ENCODE peak calls at places on chromosomes 2 and 18, in nine cellular contexts. O, U, T, H, K, R, P, N and X are unnamed samples.

GRCh38 chr2:71901466-71901865 is 246.2 kb downstream of the CYP26B1 start:
- DNase-seq in U (no peak), P (no peak), N (no peak), H (no peak), R (no peak), O (no peak), K (no peak), T (no peak), X (no peak)

GRCh38 chr18:49652841-49653240 is 91.0 kb downstream of the LIPG start:
- DNase-seq in T (no peak), H (no peak), K (peak; percentile 40), R (no peak), O (no peak), N (peak; percentile 42), U (no peak), P (no peak), X (peak; percentile 87)

GRCh38 chr18:58247363-58247834 is 203.4 kb downstream of the NEDD4L start:
- DNase-seq in P (no peak), U (no peak), R (peak; percentile 53), K (peak; percentile 53), O (no peak), H (no peak), T (no peak), N (no peak), X (no peak)

GRCh38 chr2:177445223-177445622 is 52.6 kb downstream of the AGPS start:
- DNase-seq in P (no peak), K (no peak), N (no peak), T (no peak), O (no peak), H (no peak), R (no peak), U (no peak), X (no peak)

GRCh38 chr2:176544579-176545365 is 275.5 kb downstream of the MTX2 start:
- DNase-seq in O (no peak), K (peak; percentile 45), P (no peak), T (no peak), R (no peak), U (no peak), H (no peak), N (no peak), X (no peak)

GRCh38 chr2:175282300-175282699 is 100.8 kb upstream of the ATP5MC3 start:
- DNase-seq in R (no peak), N (no peak), O (no peak), K (peak; percentile 65), H (no peak), P (no peak), T (no peak), U (no peak), X (no peak)

GRCh38 chr2:134021830-134022524 is 231.9 kb upstream of the MGAT5 start:
- DNase-seq in K (no peak), U (no peak), O (no peak), T (no peak), N (no peak), P (no peak), R (no peak), H (no peak), X (no peak)

GRCh38 chr2:29165362-29166236 is 50.4 kb downstream of the CLIP4 start:
- DNase-seq in P (no peak), R (no peak), U (no peak), O (peak; percentile 13), N (no peak), K (peak; percentile 54), T (no peak), H (no peak), X (no peak)

GRCh38 chr2:237873961-237874551 is 14.6 kb downstream of the RAMP1 start:
- DNase-seq in N (peak; percentile 63), P (peak; percentile 25), K (no peak), T (no peak), R (no peak), U (no peak), H (no peak), O (no peak), X (no peak)

GRCh38 chr2:60551241-60552095 is 2.0 kb downstream of the BCL11A start:
- DNase-seq in O (peak; percentile 53), U (no peak), R (no peak), N (peak; percentile 86), P (no peak), H (no peak), T (no peak), K (peak; percentile 70), X (peak; percentile 52)

GRCh38 chr2:150517951-150518680 is 30.6 kb upstream of the RND3 start:
- DNase-seq in R (no peak), K (peak; percentile 55), O (no peak), U (no peak), T (no peak), P (no peak), N (no peak), H (no peak), X (no peak)

GRCh38 chr2:223865907-223866508 is 28.6 kb upstream of the AP1S3 start:
- DNase-seq in T (no peak), N (no peak), H (no peak), U (no peak), P (no peak), O (no peak), K (no peak), R (no peak), X (no peak)

GRCh38 chr2:185700883-185701282 is 37.7 kb upstream of the FSIP2 start:
- DNase-seq in O (no peak), R (no peak), H (no peak), K (no peak), N (no peak), T (no peak), P (no peak), U (no peak), X (no peak)

GRCh38 chr2:176174850-176175728 is 13.4 kb upstream of the HOXD1 start:
- DNase-seq in R (no peak), P (peak; percentile 71), H (no peak), K (no peak), T (no peak), N (no peak), O (no peak), U (no peak), X (peak; percentile 77)

GRCh38 chr2:234976479-234977227 is 24.8 kb downstream of the SH3BP4 start:
- DNase-seq in T (no peak), R (no peak), P (no peak), U (no peak), N (no peak), K (no peak), H (no peak), O (no peak), X (no peak)
- H3K4me1 ChIP-seq in T (peaks cover 33% of the 10 kb centered on the region), R (peaks cover 60% of the 10 kb centered on the region), P (peaks cover 9% of the 10 kb centered on the region), U (peaks cover 19% of the 10 kb centered on the region), N (peaks cover 19% of the 10 kb centered on the region), K (peaks cover 30% of the 10 kb centered on the region), H (peaks cover 77% of the 10 kb centered on the region), O (peaks cover 46% of the 10 kb centered on the region), X (peaks cover 71% of the 10 kb centered on the region)

DNA sequence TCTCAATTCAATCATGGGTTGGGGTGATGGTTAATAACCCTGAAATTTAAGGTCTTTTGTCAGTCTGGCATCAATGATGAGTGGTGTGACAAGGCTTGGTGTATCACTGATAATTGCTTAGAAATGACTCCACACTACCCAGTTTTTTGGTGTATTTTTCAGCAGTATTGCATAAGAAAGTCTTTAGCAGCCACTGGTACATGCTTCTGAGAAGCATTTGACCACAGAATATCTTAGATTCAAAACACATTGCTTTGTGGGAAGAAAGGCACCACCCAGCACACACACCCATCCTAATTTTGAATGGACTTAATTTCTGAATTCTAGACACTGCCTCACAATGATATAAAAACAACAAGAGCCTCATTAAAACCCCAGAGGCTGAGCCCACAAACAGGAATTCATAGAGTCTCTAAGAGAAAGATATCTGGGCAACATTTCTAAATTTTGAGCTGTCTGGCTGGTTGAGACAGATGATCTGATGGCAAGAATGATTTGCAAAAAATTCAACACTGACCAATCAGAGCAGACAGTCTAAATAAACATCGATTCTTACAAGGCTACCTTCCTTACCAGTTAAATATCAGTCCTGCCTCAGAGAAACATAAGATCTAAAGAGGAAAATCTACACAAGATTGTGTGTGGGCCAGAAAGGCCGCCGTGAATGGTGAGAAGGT is 114.7 kb upstream of the CYP1B1 start:
- DNase-seq in H (no peak), K (peak; percentile 88), U (no peak), O (no peak), N (no peak), R (no peak), P (no peak), T (no peak), X (no peak)
- H3K27ac ChIP-seq in H (peak overlapping the region; percentile 61), K (no peak overlapping the region), U (no peak overlapping the region), O (no peak overlapping the region), N (peak overlapping the region; percentile 10), R (peak overlapping the region; percentile 62), P (peak overlapping the region; percentile 95), T (no peak overlapping the region), X (no peak overlapping the region)

GRCh38 chr2:115654362-115654761 is 1211.9 kb downstream of the DPP10 start:
- DNase-seq in R (no peak), N (no peak), P (no peak), K (no peak), T (no peak), U (no peak), H (no peak), O (no peak), X (no peak)
- H3K27me3 ChIP-seq in R (no peaks in the 10 kb centered on the region), N (no peaks in the 10 kb centered on the region), P (no peaks in the 10 kb centered on the region), K (no peaks in the 10 kb centered on the region), T (no peaks in the 10 kb centered on the region), U (no peaks in the 10 kb centered on the region), H (no peaks in the 10 kb centered on the region), O (no peaks in the 10 kb centered on the region), X (no peaks in the 10 kb centered on the region)

GRCh38 chr2:25416674-25417073 is 74.9 kb upstream of the DNMT3A start:
- DNase-seq in T (no peak), H (no peak), U (no peak), R (no peak), K (no peak), O (no peak), N (no peak), P (no peak), X (no peak)

GRCh38 chr2:25418944-25419677 is 77.4 kb upstream of the DNMT3A start:
- DNase-seq in U (no peak), P (no peak), T (no peak), R (no peak), O (no peak), K (peak; percentile 31), N (no peak), H (no peak), X (no peak)

GRCh38 chr2:25420820-25421237 is 79.1 kb upstream of the DNMT3A start:
- DNase-seq in R (no peak), K (no peak), O (no peak), P (no peak), U (no peak), T (no peak), H (no peak), N (no peak), X (no peak)

GRCh38 chr2:25419678-25420242 is 78.0 kb upstream of the DNMT3A start:
- DNase-seq in R (no peak), O (no peak), U (no peak), N (no peak), T (no peak), H (no peak), K (no peak), P (no peak), X (no peak)

DNA sequence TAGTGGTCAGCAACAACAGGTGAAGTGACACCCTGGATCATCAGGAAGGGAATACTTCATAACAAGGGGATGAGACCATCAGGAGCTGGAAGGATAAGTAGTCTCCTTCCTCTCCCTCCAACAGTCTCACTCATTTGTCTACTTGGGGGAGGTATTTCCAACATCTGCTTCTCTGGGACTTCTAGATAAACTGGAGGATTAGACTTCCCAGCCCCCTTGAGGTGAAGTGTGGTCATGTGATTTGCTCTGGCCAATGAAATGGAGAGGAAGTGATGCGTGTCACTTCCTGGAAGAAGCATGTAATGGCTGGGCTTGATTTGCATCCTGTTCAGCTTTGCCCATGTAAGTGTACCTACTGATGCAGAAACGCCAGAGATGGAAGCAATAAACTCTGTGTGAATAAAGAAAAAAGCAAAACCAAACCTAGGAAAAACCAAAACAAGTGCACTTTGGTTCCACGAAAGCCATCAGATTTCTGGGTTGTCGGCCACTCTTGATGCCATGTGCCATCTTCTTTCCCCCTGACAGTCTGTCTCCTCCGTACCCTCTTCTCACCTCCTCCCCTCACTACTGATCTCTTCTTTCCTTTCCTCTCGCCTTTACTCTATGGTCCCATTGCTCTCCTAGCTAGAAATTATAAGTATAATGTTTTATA is 76.1 kb upstream of the DNMT3A start:
- DNase-seq in K (no peak), T (no peak), R (no peak), U (no peak), H (no peak), O (peak; percentile 31), P (no peak), N (no peak), X (peak; percentile 26)
- H3K4me1 ChIP-seq in K (no peaks in the 10 kb centered on the region), T (no peaks in the 10 kb centered on the region), R (no peaks in the 10 kb centered on the region), U (no peaks in the 10 kb centered on the region), H (no peaks in the 10 kb centered on the region), O (no peaks in the 10 kb centered on the region), P (no peaks in the 10 kb centered on the region), N (peaks cover 44% of the 10 kb centered on the region), X (no peaks in the 10 kb centered on the region)